ENCODE peak calls at places on chromosomes 5 and 9, in ten cellular contexts. P, J, D, R, U, A, C, W, T and H are unnamed samples.

GRCh38 chr5:109866051-109866450 is 176.3 kb downstream of the MAN2A1 start:
- DNase-seq in R (peak; percentile 51), A (no peak), T (no peak), P (no peak), C (no peak), W (no peak), U (no peak), J (peak; percentile 36), D (no peak), H (no peak)

GRCh38 chr5:58670620-58671019 is 87.7 kb downstream of the RAB3C start:
- DNase-seq in J (no peak), W (no peak), D (no peak), U (no peak), P (no peak), C (no peak), T (no peak), A (no peak), R (no peak), H (no peak)

GRCh38 chr9:86279839-86280238 is 2.5 kb downstream of the ISCA1 start:
- DNase-seq in T (no peak), J (no peak), A (no peak), U (no peak), W (no peak), R (no peak), C (no peak), D (no peak), P (no peak), H (no peak)

GRCh38 chr5:148910686-148911361 is 84.4 kb downstream of the ADRB2 start:
- DNase-seq in A (no peak), D (no peak), P (no peak), U (peak; percentile 69), T (peak; percentile 8), W (no peak), C (peak; percentile 90), J (peak; percentile 91), R (peak; percentile 37), H (peak; percentile 69)

GRCh38 chr5:27830551-27830950 is 792.2 kb upstream of the CDH9 start:
- DNase-seq in J (no peak), D (no peak), T (no peak), U (no peak), W (no peak), P (no peak), C (no peak), A (no peak), R (peak; percentile 64), H (no peak)

GRCh38 chr5:33261305-33261704 is 179.5 kb upstream of the TARS1 start:
- DNase-seq in T (peak; percentile 25), D (no peak), P (no peak), R (peak; percentile 54), A (no peak), C (peak; percentile 59), U (no peak), W (no peak), J (peak; percentile 28), H (no peak)

GRCh38 chr9:128819716-128820664 is 1.7 kb downstream of the ENDOG start:
- DNase-seq in D (peak; percentile 75), T (peak; percentile 91), W (no peak), C (peak; percentile 8), P (no peak), J (no peak), U (no peak), A (peak; percentile 25), R (peak; percentile 81), H (peak; percentile 76)

GRCh38 chr5:137310051-137310730 is 188.9 kb downstream of the SPOCK1 start:
- DNase-seq in D (no peak), J (peak; percentile 81), R (peak; percentile 91), C (peak; percentile 83), T (peak; percentile 48), A (no peak), W (no peak), U (no peak), P (no peak), H (no peak)

GRCh38 chr9:2158729-2159128 is 143.6 kb downstream of the SMARCA2 start:
- DNase-seq in T (peak; percentile 21), W (no peak), D (no peak), A (no peak), C (peak; percentile 26), J (no peak), U (no peak), R (peak; percentile 12), P (no peak), H (no peak)

GRCh38 chr5:13354611-13355010 is 589.9 kb downstream of the DNAH5 start:
- DNase-seq in U (no peak), D (no peak), R (no peak), C (no peak), P (no peak), T (no peak), A (no peak), J (peak; percentile 69), W (no peak), H (no peak)

GRCh38 chr5:142516732-142517131 is 169.2 kb downstream of the FGF1 start:
- DNase-seq in W (no peak), J (no peak), P (no peak), U (no peak), R (no peak), A (no peak), D (no peak), T (no peak), C (no peak), H (no peak)
- H3K4me1 ChIP-seq in W (no peaks in the 10 kb centered on the region), J (peaks cover 8% of the 10 kb centered on the region), P (peaks cover 13% of the 10 kb centered on the region), U (peaks cover 8% of the 10 kb centered on the region), R (no peaks in the 10 kb centered on the region), A (peaks cover 8% of the 10 kb centered on the region), D (no peaks in the 10 kb centered on the region), T (peaks cover 20% of the 10 kb centered on the region), C (peaks cover 9% of the 10 kb centered on the region), H (peaks cover 11% of the 10 kb centered on the region)

GRCh38 chr9:104876587-104876986 is 51.4 kb downstream of the ABCA1 start:
- DNase-seq in D (no peak), J (no peak), A (no peak), W (no peak), U (no peak), T (no peak), P (no peak), R (no peak), C (no peak), H (no peak)

GRCh38 chr9:104881991-104882555 is 45.9 kb downstream of the ABCA1 start:
- DNase-seq in A (no peak), P (no peak), R (no peak), W (no peak), T (no peak), J (no peak), D (no peak), U (no peak), C (no peak), H (no peak)

GRCh38 chr9:104879555-104880318 is 48.2 kb downstream of the ABCA1 start:
- DNase-seq in D (no peak), P (peak; percentile 49), J (no peak), R (peak; percentile 95), U (no peak), T (no peak), A (no peak), C (peak; percentile 72), W (no peak), H (peak; percentile 23)

GRCh38 chr9:104885818-104886709 is 41.9 kb downstream of the ABCA1 start:
- DNase-seq in D (no peak), R (no peak), A (no peak), C (no peak), U (no peak), J (no peak), P (no peak), W (no peak), T (peak; percentile 44), H (no peak)

DNA sequence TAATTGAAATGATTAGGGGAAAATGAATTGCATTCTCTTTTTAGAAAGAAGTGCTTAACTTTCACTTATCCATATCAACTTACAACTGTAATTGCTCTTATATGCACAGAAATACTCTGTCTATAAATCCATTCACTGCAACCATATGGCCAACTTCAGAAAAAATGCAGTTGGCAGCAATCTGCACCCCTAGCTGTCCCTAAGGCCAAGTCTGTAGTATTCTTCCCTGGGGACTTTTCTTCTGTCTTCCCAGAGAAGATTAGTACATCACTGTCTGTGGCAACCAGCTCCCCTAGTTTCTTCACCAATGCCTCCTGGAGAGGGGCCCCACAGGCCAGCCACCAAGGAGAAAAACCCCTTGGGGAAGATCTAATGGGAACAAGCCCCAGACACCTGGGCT is 45.4 kb downstream of the ABCA1 start:
- DNase-seq in J (no peak), W (no peak), D (no peak), U (no peak), A (no peak), T (peak; percentile 47), C (no peak), R (no peak), P (no peak), H (no peak)
- H3K4me3 ChIP-seq in J (no peak overlapping the region), W (no peak overlapping the region), D (no peak overlapping the region), U (no peak overlapping the region), A (no peak overlapping the region), T (no peak overlapping the region), C (no peak overlapping the region), R (no peak overlapping the region), P (no peak overlapping the region), H (no peak overlapping the region)

DNA sequence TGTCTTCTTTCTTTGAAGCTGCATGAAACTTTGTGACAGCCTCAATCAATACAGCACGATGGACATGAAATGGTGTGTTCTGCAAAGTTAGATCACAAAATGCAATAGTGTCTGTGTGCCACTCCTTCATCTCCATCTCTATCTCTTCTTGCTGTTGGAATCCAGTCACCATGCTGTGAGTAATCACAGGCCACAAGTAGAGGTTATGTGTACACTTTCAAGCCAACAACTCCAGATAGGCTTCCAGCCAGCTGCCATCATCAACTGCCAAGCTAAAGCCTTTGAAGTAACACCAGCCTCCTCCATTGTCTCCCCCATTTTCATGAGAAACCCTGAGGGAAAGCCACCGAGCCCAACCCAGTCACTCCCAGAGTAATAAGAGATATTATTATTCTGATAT is 360.6 kb downstream of the PTPRD start:
- DNase-seq in D (no peak), R (no peak), P (peak; percentile 62), T (no peak), A (no peak), J (no peak), W (no peak), U (no peak), C (no peak), H (no peak)
- TF ChIP-seq CTCF in D (no peak), R (no peak), P (no peak), T (no peak), A (no peak), J (no peak), W (no peak), U (no peak), C (no peak), H (no peak)

GRCh38 chr9:14321517-14322125 is 7.7 kb upstream of the NFIB start:
- DNase-seq in R (peak; percentile 47), J (no peak), P (no peak), U (no peak), T (no peak), A (peak; percentile 23), C (no peak), D (no peak), W (no peak), H (no peak)

GRCh38 chr9:14318934-14319513 is 5.1 kb upstream of the NFIB start:
- DNase-seq in U (no peak), W (no peak), P (no peak), C (no peak), J (no peak), D (no peak), R (no peak), A (no peak), T (no peak), H (no peak)

GRCh38 chr9:14323083-14323968 is 9.4 kb upstream of the NFIB start:
- DNase-seq in U (no peak), C (peak; percentile 51), D (no peak), P (no peak), A (no peak), R (no peak), J (peak; percentile 60), W (no peak), T (no peak), H (no peak)

GRCh38 chr9:14322211-14323082 is 8.5 kb upstream of the NFIB start:
- DNase-seq in D (peak; percentile 94), A (peak; percentile 95), R (peak; percentile 98), J (peak; percentile 92), W (peak; percentile 19), C (peak; percentile 90), T (peak; percentile 93), P (peak; percentile 91), U (peak; percentile 96), H (peak; percentile 96)

GRCh38 chr9:14320272-14321245 is 6.6 kb upstream of the NFIB start:
- DNase-seq in R (peak; percentile 97), D (no peak), W (no peak), P (no peak), J (peak; percentile 94), C (peak; percentile 99), T (peak; percentile 72), A (no peak), U (no peak), H (no peak)
- H3K4me1 ChIP-seq in R (peaks cover 6% of the 10 kb centered on the region), D (peaks cover 7% of the 10 kb centered on the region), W (peaks cover 12% of the 10 kb centered on the region), P (peaks cover 47% of the 10 kb centered on the region), J (peaks cover 63% of the 10 kb centered on the region), C (peaks cover 5% of the 10 kb centered on the region), T (peaks cover 59% of the 10 kb centered on the region), A (peaks cover 12% of the 10 kb centered on the region), U (peaks cover 52% of the 10 kb centered on the region), H (peaks cover 23% of the 10 kb centered on the region)